ENCODE peak calls at places on chromosomes 12 and 14, in nine cellular contexts. V is prostate gland, T is GM13977, R is A549, L is endothelial cell, I is GM13976, O is astrocyte, C is choroid plexus epithelial cell, Z is heart left ventricle. X is an unnamed sample.

GRCh38 chr12:27460471-27460978 is 14.0 kb downstream of the SMCO2 start:
- DNase-seq in I (no peak), R (no peak), Z (no peak), L (no peak), O (peak; percentile 49), C (peak; percentile 39), T (no peak), V (no peak), X (no peak)

GRCh38 chr12:118711185-118711584 is 270.2 kb upstream of the SRRM4 start:
- DNase-seq in V (no peak), I (no peak), O (no peak), C (no peak), R (no peak), T (no peak), Z (no peak), L (no peak), X (no peak)

GRCh38 chr12:106329231-106329985 is 26.9 kb downstream of the TCP11L2 start:
- DNase-seq in O (no peak), L (no peak), I (no peak), Z (no peak), R (no peak), C (no peak), V (no peak), T (no peak), X (no peak)

GRCh38 chr12:69583203-69583602 is 2.1 kb upstream of the CCT2 start:
- DNase-seq in R (no peak), V (no peak), C (no peak), L (no peak), T (no peak), O (no peak), Z (no peak), I (no peak), X (no peak)

GRCh38 chr14:89298056-89298834 is 118.8 kb downstream of the FOXN3 start:
- DNase-seq in I (no peak), C (no peak), Z (no peak), L (no peak), T (no peak), O (no peak), V (peak; percentile 53), R (no peak), X (no peak)

GRCh38 chr12:131250028-131250950 is 296.6 kb downstream of the ADGRD1 start:
- DNase-seq in O (no peak), R (no peak), C (no peak), Z (no peak), L (no peak), I (no peak), T (no peak), V (no peak), X (no peak)

GRCh38 chr12:68367136-68367535 is 35.0 kb upstream of the MDM1 start:
- DNase-seq in I (no peak), T (no peak), V (no peak), O (no peak), L (no peak), C (no peak), R (no peak), Z (no peak), X (no peak)

GRCh38 chr14:94307410-94307992 is 14.4 kb upstream of the SERPINA10 start:
- DNase-seq in I (no peak), V (no peak), L (no peak), C (peak; percentile 21), Z (no peak), O (no peak), T (no peak), R (no peak), X (no peak)

GRCh38 chr14:101962503-101962874 is 1.9 kb upstream of the DYNC1H1 start:
- DNase-seq in O (peak; percentile 78), V (no peak), C (peak; percentile 97), R (peak; percentile 88), T (no peak), L (no peak), Z (peak; percentile 87), I (no peak), X (no peak)

DNA sequence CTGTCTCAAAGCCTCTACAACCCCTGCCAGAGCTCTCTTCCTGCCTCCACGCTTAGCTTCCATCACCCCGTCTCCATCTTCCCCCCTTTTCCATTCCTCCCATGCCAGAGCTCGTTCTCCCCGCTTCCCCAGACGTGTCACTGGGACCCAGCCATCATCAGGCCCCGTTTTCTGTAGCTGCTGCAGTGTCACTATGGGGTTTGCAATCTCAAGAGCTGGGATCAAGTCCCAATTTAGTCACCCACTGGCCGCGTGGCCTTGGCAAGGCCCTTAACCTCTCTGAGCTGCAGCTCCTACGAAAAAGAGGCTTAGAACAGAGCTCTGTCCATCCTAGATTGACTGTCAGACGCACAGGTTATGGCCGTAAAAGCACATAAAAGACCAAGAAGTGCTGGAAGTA is 901 bp upstream of the FAIM2 start:
- DNase-seq in I (no peak), V (no peak), C (no peak), O (no peak), T (no peak), L (no peak), R (no peak), Z (no peak), X (no peak)
- TF ChIP-seq CTCF in I (no peak), V (no peak), C (no peak), O (no peak), T (no peak), L (no peak), R (no peak), Z (no peak), X (no peak)

GRCh38 chr12:96623155-96623554 is 133.8 kb downstream of the CFAP54 start:
- DNase-seq in I (no peak), R (no peak), T (no peak), V (no peak), L (no peak), O (no peak), C (no peak), Z (no peak), X (no peak)

DNA sequence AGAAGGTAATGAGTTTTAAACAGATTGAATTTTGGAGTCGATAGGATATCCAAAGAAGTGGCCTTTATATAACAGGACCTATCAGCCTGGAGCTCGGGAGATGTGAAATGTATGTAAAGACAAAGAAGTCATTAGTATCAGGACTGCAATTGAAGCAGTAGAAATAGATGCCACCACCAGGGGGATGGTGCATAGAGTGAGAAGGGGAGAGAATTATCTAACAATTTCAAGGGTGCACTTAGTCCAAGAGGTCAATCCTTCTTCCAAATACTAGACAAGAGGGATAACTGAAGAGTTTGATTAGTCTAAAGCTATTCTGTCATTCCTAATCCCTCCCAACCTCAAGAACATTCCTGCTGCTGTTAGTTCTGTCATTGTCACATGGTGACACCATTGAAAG is 127.8 kb downstream of the CFAP54 start:
- DNase-seq in T (no peak), I (no peak), R (no peak), L (no peak), Z (no peak), O (no peak), C (no peak), V (no peak), X (no peak)
- TF ChIP-seq CTCF in T (no peak), I (no peak), R (no peak), L (no peak), Z (no peak), O (no peak), C (no peak), V (no peak), X (no peak)

GRCh38 chr14:38012056-38012455 is 195.6 kb upstream of the SSTR1 start:
- DNase-seq in Z (no peak), I (no peak), L (no peak), T (no peak), R (no peak), O (no peak), C (no peak), V (no peak), X (no peak)

DNA sequence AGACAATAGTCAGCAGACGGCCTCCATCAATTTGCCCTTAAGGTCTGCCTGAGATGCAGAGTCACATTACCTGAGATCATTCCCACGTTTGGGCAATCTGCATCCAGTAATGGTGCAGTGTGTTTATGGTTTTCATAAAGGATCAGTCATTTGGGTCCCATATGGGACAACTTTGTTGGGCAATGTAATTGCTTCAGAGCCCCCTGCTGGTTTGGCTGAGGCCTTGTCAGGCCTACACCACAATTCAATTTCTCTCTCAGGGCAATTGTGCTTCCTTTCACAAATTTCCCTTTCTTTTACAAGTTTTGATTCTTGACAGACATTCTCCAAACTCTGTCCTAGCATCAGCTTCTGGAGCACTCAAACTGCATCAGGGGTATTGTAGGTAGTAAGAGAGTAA is 191.2 kb upstream of the SSTR1 start:
- DNase-seq in L (no peak), T (no peak), V (no peak), C (peak; percentile 9), R (no peak), I (no peak), Z (no peak), O (no peak), X (no peak)
- TF ChIP-seq CTCF in L (peak; percentile 42), T (peak; percentile 18), V (no peak), C (peak; percentile 49), R (no peak), I (no peak), Z (no peak), O (no peak), X (no peak)

GRCh38 chr12:19440916-19441315 is 1.6 kb downstream of the AEBP2 start:
- DNase-seq in O (peak; percentile 64), C (no peak), I (no peak), R (no peak), V (no peak), L (no peak), T (no peak), Z (no peak), X (no peak)

GRCh38 chr12:19436931-19437330 is 2.4 kb upstream of the AEBP2 start:
- DNase-seq in L (no peak), Z (no peak), C (no peak), T (no peak), R (no peak), I (no peak), V (no peak), O (no peak), X (no peak)

GRCh38 chr12:19437996-19438395 is 1.3 kb upstream of the AEBP2 start:
- DNase-seq in O (peak; percentile 14), C (no peak), I (no peak), Z (no peak), R (no peak), T (no peak), L (no peak), V (no peak), X (no peak)

GRCh38 chr12:19440019-19440858 is 947 bp downstream of the AEBP2 start:
- DNase-seq in Z (peak; percentile 75), T (peak; percentile 69), R (peak; percentile 49), V (peak; percentile 33), L (peak; percentile 58), O (peak; percentile 27), C (peak; percentile 52), I (peak; percentile 73), X (peak; percentile 67)

DNA sequence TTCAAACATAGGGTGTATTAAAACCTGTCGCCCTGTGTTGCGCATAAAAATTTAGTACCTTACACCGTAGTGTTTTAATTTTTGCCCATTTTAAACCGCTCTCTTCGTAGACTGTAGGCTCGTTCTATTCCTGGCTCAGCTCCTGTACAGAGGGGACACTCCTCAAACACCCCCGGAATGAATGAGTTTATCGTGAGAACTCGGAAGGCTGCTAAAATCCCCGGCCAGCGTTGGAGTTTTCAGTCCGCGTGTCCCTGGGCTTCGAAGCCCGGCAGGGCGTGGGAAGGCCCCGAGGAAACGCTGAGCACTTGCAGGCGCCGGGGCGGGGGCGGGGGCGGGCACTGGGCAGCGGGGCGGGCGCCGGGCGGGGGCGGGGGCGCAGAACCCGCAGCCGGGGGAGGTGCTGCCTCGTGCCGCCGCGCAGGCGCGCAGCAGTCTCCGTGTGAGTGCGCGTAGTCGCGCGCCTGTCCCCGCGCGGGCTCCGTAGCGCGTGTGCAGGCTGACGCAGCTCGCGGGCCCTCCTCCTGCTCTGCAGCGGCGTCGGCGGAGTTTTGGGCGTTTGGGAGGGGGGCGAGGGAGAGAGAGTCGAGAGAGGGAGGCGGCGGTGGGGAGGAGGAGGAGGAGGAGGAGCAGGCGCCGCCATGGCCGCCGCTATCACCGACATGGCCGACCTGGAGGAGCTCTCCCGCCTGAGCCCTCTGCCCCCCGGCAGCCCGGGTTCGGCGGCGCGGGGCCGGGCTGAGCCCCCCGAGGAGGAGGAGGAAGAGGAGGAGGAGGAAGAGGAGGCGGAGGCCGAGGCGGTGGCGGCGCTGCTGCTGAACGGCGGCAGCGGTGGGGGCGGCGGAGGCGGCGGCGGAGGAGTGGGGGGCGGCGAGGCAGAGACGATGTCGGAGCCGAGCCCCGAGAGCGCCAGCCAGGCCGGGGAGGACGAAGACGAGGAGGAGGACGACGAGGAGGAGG is at the start of gene AEBP2:
- DNase-seq in R (peak; percentile 90), T (peak; percentile 96), C (peak; percentile 98), L (peak; percentile 87), I (peak; percentile 92), O (peak; percentile 89), Z (peak; percentile 97), V (peak; percentile 94), X (peak; percentile 91)
- TF ChIP-seq CTCF in R (no peak), T (no peak), C (no peak), L (no peak), I (no peak), O (no peak), Z (peak; percentile 10), V (no peak), X (no peak)

X was measured in GM10248.